ENCODE peak calls at places on chromosome 2, in seven cellular contexts. M is adrenal gland; H is mammary epithelial cell; R is NT2/D1; D is CD4-positive, alpha-beta memory T cell; L is left ventricle myocardium inferior; W is A549. E is an unnamed sample. For H3K4me1, the result is how much of the 10 kb centered on the place peaks cover.

GRCh38 chr2:8306530-8307351 is 375.1 kb upstream of the ID2 start:
- DNase-seq in R (no peak), W (peak), M (no peak), L (no peak), D (no peak), H (no peak), E (no peak)

GRCh38 chr2:37776487-37776886 is 105.0 kb upstream of the CDC42EP3 start:
- DNase-seq in R (peak), M (no peak), L (no peak), D (no peak), W (peak), H (peak), E (no peak)

GRCh38 chr2:68832161-68832869 is 38.9 kb downstream of the BMP10 start:
- DNase-seq in L (peak), M (peak), R (no peak), W (peak), H (peak), D (peak), E (no peak)

GRCh38 chr2:176653856-176654443 is 384.7 kb downstream of the MTX2 start:
- DNase-seq in W (peak), L (peak), M (peak), R (peak), H (peak), D (no peak), E (peak)

GRCh38 chr2:25250331-25251031 is 82.1 kb upstream of the POMC start:
- DNase-seq in H (peak), R (no peak), W (no peak), D (no peak), M (no peak), L (no peak), E (no peak)

GRCh38 chr2:219688560-219689445 is 61.4 kb downstream of the SLC4A3 start:
- DNase-seq in W (no peak), H (peak), R (no peak), D (no peak), L (no peak), M (peak), E (no peak)

GRCh38 chr2:233228414-233228813 is 23.1 kb upstream of the ATG16L1 start:
- DNase-seq in M (no peak), D (no peak), H (no peak), L (no peak), W (no peak), R (no peak), E (no peak)

GRCh38 chr2:862723-863466 is 87.8 kb upstream of the SNTG2 start:
- DNase-seq in H (no peak), W (no peak), D (no peak), R (no peak), L (no peak), M (no peak), E (no peak)

GRCh38 chr2:160076935-160077334 is 14.5 kb upstream of the PLA2R1 start:
- DNase-seq in H (no peak), L (no peak), M (no peak), R (no peak), W (no peak), D (no peak), E (no peak)

GRCh38 chr2:118654945-118655344 is 192.5 kb downstream of the EN1 start:
- DNase-seq in H (no peak), D (no peak), R (no peak), L (no peak), M (no peak), W (no peak), E (no peak)

DNA sequence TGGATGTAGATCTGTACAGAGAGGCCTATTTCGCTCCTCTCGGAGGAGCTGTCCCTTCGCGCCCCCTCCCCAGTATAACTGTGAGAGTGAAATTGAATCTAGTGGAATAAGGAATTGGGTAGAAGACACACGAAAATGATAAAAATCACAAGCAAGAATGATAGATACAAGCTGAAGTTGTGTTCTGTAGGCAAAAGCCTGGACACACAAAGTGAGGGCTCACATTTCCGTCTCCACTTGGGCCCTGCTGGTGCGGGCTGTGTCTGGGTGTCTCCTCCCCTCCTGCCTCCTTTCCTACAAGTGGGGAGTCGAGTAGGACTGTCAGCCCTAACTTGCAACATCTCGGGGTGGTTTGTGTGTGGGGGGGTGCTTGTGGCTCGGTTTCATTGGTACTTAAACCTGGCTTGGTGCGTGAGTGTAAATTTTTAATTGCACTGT is 457 bp upstream of the SP9 start:
- DNase-seq in H (no peak), L (no peak), R (no peak), D (no peak), M (no peak), W (peak), E (no peak)
- H3K4me1 ChIP-seq in H (under half), L (half or more), R (under half), D (half or more), M (under half), W (under half), E (under half)

GRCh38 chr2:20585351-20585709 is 65.6 kb downstream of the HS1BP3 start:
- DNase-seq in R (no peak), H (no peak), D (no peak), L (no peak), M (peak), W (no peak), E (no peak)

GRCh38 chr2:20584637-20585321 is 66.1 kb downstream of the HS1BP3 start:
- DNase-seq in W (peak), L (peak), D (no peak), H (peak), R (peak), M (peak), E (peak)

GRCh38 chr2:20582600-20583221 is 68.2 kb downstream of the HS1BP3 start:
- DNase-seq in D (no peak), L (peak), M (no peak), W (no peak), H (no peak), R (no peak), E (no peak)

GRCh38 chr2:20584045-20584636 is 66.8 kb downstream of the HS1BP3 start:
- DNase-seq in D (no peak), W (no peak), L (no peak), M (no peak), R (no peak), H (peak), E (no peak)

DNA sequence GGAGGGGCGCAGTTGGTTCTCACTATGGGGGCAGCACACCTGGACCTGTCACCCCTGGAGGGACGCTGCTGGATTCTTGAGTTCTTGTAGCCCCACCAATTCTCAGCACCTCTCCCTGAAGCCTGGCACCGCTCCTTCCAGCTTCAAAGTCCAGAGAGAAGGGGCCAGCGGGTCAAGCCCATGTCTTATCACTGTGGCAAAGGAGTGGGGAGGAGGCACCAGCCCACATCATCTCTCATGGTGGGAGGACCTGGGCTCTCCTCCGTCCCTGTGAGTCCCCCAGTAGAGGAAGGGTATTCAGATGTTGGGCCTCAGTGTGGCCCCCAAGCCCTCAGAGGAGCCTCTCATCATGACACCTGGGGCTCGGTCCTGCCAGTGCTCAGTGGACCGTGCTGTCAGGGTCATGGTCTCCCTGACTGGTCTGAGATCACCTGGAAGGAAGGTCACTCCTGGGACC is 67.4 kb downstream of the HS1BP3 start:
- DNase-seq in R (no peak), H (no peak), D (no peak), L (peak), M (no peak), W (no peak), E (no peak)
- H3K4me1 ChIP-seq in R (under half), H (under half), D (under half), L (half or more), M (half or more), W (half or more), E (under half)

GRCh38 chr2:64092502-64092901 is 51.7 kb downstream of the PELI1 start:
- DNase-seq in M (no peak), R (no peak), L (no peak), H (no peak), W (no peak), D (no peak), E (no peak)

GRCh38 chr2:64090264-64090663 is 54.0 kb downstream of the PELI1 start:
- DNase-seq in H (no peak), L (no peak), W (no peak), D (no peak), M (no peak), R (no peak), E (no peak)

GRCh38 chr2:64093341-64093740 is 50.9 kb downstream of the PELI1 start:
- DNase-seq in D (no peak), R (no peak), H (no peak), M (no peak), W (no peak), L (no peak), E (no peak)

GRCh38 chr2:64094663-64095382 is 49.4 kb downstream of the PELI1 start:
- DNase-seq in M (no peak), L (no peak), R (peak), W (no peak), H (no peak), D (no peak), E (no peak)
- H3K4me1 ChIP-seq in M (under half), L (under half), R (under half), W (under half), H (under half), D (under half), E (under half)

DNA sequence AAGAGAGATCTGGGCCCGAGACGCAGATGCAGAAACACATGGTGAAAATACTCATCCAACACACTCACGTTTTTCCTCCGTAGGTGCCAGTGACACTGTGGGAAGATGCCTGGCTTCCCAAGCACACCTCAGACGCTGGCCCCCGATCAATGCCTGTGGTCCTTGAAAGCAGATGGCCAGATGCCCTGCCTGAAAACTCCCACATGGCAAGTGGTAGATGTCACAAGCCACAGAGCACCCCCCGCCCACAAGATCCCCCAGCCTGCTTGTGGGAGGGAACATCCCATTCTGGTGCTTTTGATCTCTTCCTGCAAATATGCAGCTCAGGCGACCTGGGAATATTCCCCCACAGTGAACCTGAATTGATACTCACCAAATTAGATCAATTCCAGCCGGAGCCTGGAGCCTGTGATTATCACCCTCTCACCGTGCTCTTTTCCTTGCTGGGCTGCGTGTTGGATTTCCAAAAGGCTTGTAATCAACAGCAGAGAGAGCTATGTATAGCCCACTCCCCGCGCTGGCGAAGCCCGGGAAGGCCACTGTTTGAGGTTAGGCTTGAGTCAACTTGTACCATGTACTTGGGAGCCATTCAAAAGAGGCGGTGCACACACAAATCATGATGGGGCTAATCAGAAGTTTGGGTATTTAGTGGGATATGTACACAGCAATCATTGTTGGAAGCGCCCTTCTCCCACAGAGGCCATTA is 151.5 kb downstream of the GLI2 start:
- DNase-seq in R (no peak), W (no peak), M (no peak), H (no peak), L (no peak), D (no peak), E (peak)
- H3K4me1 ChIP-seq in R (under half), W (under half), M (under half), H (under half), L (under half), D (under half), E (under half)